ENCODE peak calls at places on chromosomes 4 and X, in ten cellular contexts. B, V, U, J, K, L, E, I, W and Q are unnamed samples.

GRCh38 chr4:20639346-20639745 is 60.9 kb upstream of the PACRGL start:
- DNase-seq in B (no peak), V (no peak), U (no peak), J (no peak), K (no peak), L (no peak), E (no peak), I (no peak), W (no peak), Q (no peak)

GRCh38 chr4:145098675-145099037 is 545 bp downstream of the ABCE1 start:
- DNase-seq in B (peak), V (peak), U (peak), J (no peak), K (peak), L (no peak), E (no peak), I (peak), W (no peak), Q (peak)

GRCh38 chr4:106868381-106869035 is 167.6 kb downstream of the DKK2 start:
- DNase-seq in B (no peak), V (peak), U (no peak), J (no peak), K (no peak), L (no peak), E (no peak), I (no peak), W (no peak), Q (no peak)

GRCh38 chrX:101430457-101431078 is 22.5 kb downstream of the HNRNPH2 start:
- DNase-seq in B (no peak), V (peak), U (no peak), J (no peak), K (no peak), L (no peak), E (no peak), I (no peak), W (no peak), Q (no peak)

GRCh38 chr4:139774759-139775487 is 109.3 kb downstream of the MGST2 start:
- DNase-seq in B (no peak), V (no peak), U (no peak), J (no peak), K (no peak), L (no peak), E (no peak), I (no peak), W (no peak), Q (no peak)

GRCh38 chrX:17535229-17535628 is 160.2 kb downstream of the NHS start:
- DNase-seq in B (peak), V (no peak), U (no peak), J (no peak), K (no peak), L (peak), E (no peak), I (peak), W (no peak), Q (peak)

GRCh38 chr4:82784615-82785247 is 13.9 kb downstream of the SCD5 start:
- DNase-seq in B (no peak), V (peak), U (no peak), J (no peak), K (no peak), L (no peak), E (no peak), I (no peak), W (no peak), Q (no peak)

GRCh38 chrX:76148753-76149152 is 24.1 kb upstream of the PBDC1 start:
- DNase-seq in B (peak), V (peak), U (peak), J (no peak), K (no peak), L (no peak), E (no peak), I (peak), W (no peak), Q (peak)

GRCh38 chr4:16942491-16942890 is 44.0 kb upstream of the LDB2 start:
- DNase-seq in B (no peak), V (no peak), U (no peak), J (no peak), K (no peak), L (no peak), E (no peak), I (no peak), W (no peak), Q (no peak)

GRCh38 chr4:138681000-138681604 is 334.5 kb upstream of the NOCT start:
- DNase-seq in B (peak), V (no peak), U (peak), J (peak), K (peak), L (peak), E (peak), I (peak), W (peak), Q (peak)

GRCh38 chr4:150033937-150034336 is 44.3 kb upstream of the DCLK2 start:
- DNase-seq in B (peak), V (peak), U (no peak), J (no peak), K (no peak), L (peak), E (no peak), I (no peak), W (no peak), Q (peak)

GRCh38 chr4:43855283-43855682 is 593.3 kb downstream of the KCTD8 start:
- DNase-seq in B (no peak), V (no peak), U (no peak), J (no peak), K (no peak), L (no peak), E (no peak), I (no peak), W (no peak), Q (no peak)

GRCh38 chr4:34814266-34814665 is 1430.0 kb downstream of the ARAP2 start:
- DNase-seq in B (no peak), V (peak), U (no peak), J (no peak), K (no peak), L (no peak), E (no peak), I (no peak), W (no peak), Q (no peak)

GRCh38 chrX:106263817-106264216 is 95.7 kb downstream of the PWWP3B start:
- DNase-seq in B (no peak), V (peak), U (no peak), J (no peak), K (no peak), L (no peak), E (no peak), I (no peak), W (no peak), Q (peak)

GRCh38 chrX:55127692-55128091 is 38.9 kb downstream of the PAGE2 start:
- DNase-seq in B (no peak), V (no peak), U (no peak), J (no peak), K (no peak), L (no peak), E (no peak), I (no peak), W (no peak), Q (peak)

GRCh38 chr4:128590773-128591172 is 218.7 kb upstream of the JADE1 start:
- DNase-seq in B (no peak), V (no peak), U (peak), J (no peak), K (no peak), L (peak), E (no peak), I (no peak), W (no peak), Q (peak)

GRCh38 chrX:9788908-9789307 is 2.7 kb downstream of the SHROOM2 start:
- DNase-seq in B (no peak), V (no peak), U (no peak), J (no peak), K (peak), L (peak), E (no peak), I (no peak), W (no peak), Q (no peak)

GRCh38 chrX:115972717-115973116 is 197.8 kb upstream of the AGTR2 start:
- DNase-seq in B (no peak), V (no peak), U (no peak), J (no peak), K (no peak), L (no peak), E (no peak), I (no peak), W (no peak), Q (peak)

GRCh38 chrX:10138726-10139125 is 18.0 kb upstream of the CLCN4 start:
- DNase-seq in B (no peak), V (no peak), U (no peak), J (no peak), K (no peak), L (no peak), E (peak), I (no peak), W (no peak), Q (no peak)

GRCh38 chr4:54400802-54401201 is 171.7 kb downstream of the PDGFRA start:
- DNase-seq in B (no peak), V (peak), U (no peak), J (peak), K (no peak), L (no peak), E (no peak), I (peak), W (no peak), Q (no peak)

GRCh38 chrX:17459596-17459995 is 84.6 kb downstream of the NHS start:
- DNase-seq in B (no peak), V (peak), U (no peak), J (no peak), K (no peak), L (no peak), E (no peak), I (no peak), W (no peak), Q (no peak)

GRCh38 chrX:261167-261857 is 19.9 kb upstream of the PLCXD1 start:
- DNase-seq in B (no peak), V (peak), U (peak), J (no peak), K (no peak), L (peak), E (peak), I (peak), W (no peak), Q (no peak)

GRCh38 chrX:113384628-113385027 is 544.0 kb upstream of the AMOT start:
- DNase-seq in B (no peak), V (peak), U (peak), J (no peak), K (no peak), L (no peak), E (no peak), I (peak), W (no peak), Q (no peak)

GRCh38 chr4:84433603-84434232 is 65.4 kb downstream of the NKX6-1 start:
- DNase-seq in B (no peak), V (no peak), U (no peak), J (no peak), K (no peak), L (no peak), E (no peak), I (no peak), W (no peak), Q (no peak)

GRCh38 chrX:32642283-32642682 is 569.1 kb downstream of the DMD start:
- DNase-seq in B (no peak), V (no peak), U (no peak), J (no peak), K (no peak), L (no peak), E (no peak), I (no peak), W (no peak), Q (no peak)

GRCh38 chrX:45524296-45524695 is 323.6 kb upstream of the DIPK2B start:
- DNase-seq in B (no peak), V (peak), U (no peak), J (no peak), K (no peak), L (no peak), E (no peak), I (no peak), W (no peak), Q (no peak)

GRCh38 chr4:55359397-55359916 is 13.4 kb downstream of the SRD5A3 start:
- DNase-seq in B (no peak), V (peak), U (peak), J (no peak), K (no peak), L (no peak), E (no peak), I (peak), W (no peak), Q (peak)

GRCh38 chr4:146041139-146042004 is 102.7 kb upstream of the ZNF827 start:
- DNase-seq in B (no peak), V (no peak), U (no peak), J (no peak), K (no peak), L (no peak), E (no peak), I (no peak), W (no peak), Q (no peak)

GRCh38 chr4:56739104-56739777 is 58.1 kb upstream of the HOPX start:
- DNase-seq in B (no peak), V (no peak), U (no peak), J (no peak), K (no peak), L (no peak), E (no peak), I (no peak), W (no peak), Q (no peak)

GRCh38 chr4:23741586-23742240 is 148.1 kb downstream of the PPARGC1A start:
- DNase-seq in B (peak), V (no peak), U (no peak), J (no peak), K (no peak), L (no peak), E (no peak), I (no peak), W (no peak), Q (no peak)

GRCh38 chrX:109889289-109890006 is 113.5 kb upstream of the TMEM164 start:
- DNase-seq in B (no peak), V (no peak), U (no peak), J (no peak), K (no peak), L (no peak), E (no peak), I (no peak), W (no peak), Q (peak)

GRCh38 chrX:101759000-101759399 is 99.3 kb upstream of the ARMCX2 start:
- DNase-seq in B (no peak), V (peak), U (no peak), J (no peak), K (no peak), L (no peak), E (no peak), I (peak), W (peak), Q (peak)

GRCh38 chrX:139086243-139086642 is 374.7 kb upstream of the FGF13 start:
- DNase-seq in B (no peak), V (no peak), U (no peak), J (no peak), K (no peak), L (no peak), E (no peak), I (no peak), W (no peak), Q (no peak)

GRCh38 chrX:8848921-8849320 is 47.7 kb upstream of the FAM9A start:
- DNase-seq in B (no peak), V (peak), U (no peak), J (no peak), K (no peak), L (no peak), E (no peak), I (no peak), W (no peak), Q (peak)

GRCh38 chr4:128353791-128354190 is 66.2 kb upstream of the PGRMC2 start:
- DNase-seq in B (no peak), V (no peak), U (no peak), J (no peak), K (no peak), L (no peak), E (no peak), I (no peak), W (no peak), Q (no peak)

GRCh38 chr4:52715914-52716313 is 35.3 kb downstream of the ERVMER34-1 start:
- DNase-seq in B (no peak), V (no peak), U (no peak), J (no peak), K (no peak), L (no peak), E (no peak), I (no peak), W (no peak), Q (no peak)
- H3K27ac ChIP-seq in B (no peak), V (no peak), U (no peak), J (no peak), K (no peak), L (no peak), E (no peak), I (no peak), W (no peak), Q (peak)

GRCh38 chr4:1579834-1580686 is 104.1 kb downstream of the FAM53A start:
- DNase-seq in B (peak), V (peak), U (peak), J (peak), K (peak), L (peak), E (peak), I (peak), W (peak), Q (peak)
- H3K27ac ChIP-seq in B (peak), V (no peak), U (peak), J (no peak), K (peak), L (peak), E (no peak), I (peak), W (peak), Q (no peak)

GRCh38 chrX:154360155-154360713 is 14.2 kb downstream of the FLNA start:
- DNase-seq in B (no peak), V (no peak), U (no peak), J (no peak), K (no peak), L (no peak), E (no peak), I (no peak), W (no peak), Q (no peak)
- H3K27ac ChIP-seq in B (peak), V (no peak), U (peak), J (no peak), K (no peak), L (no peak), E (no peak), I (peak), W (no peak), Q (no peak)

GRCh38 chr4:108219998-108220397 is 51.3 kb upstream of the LEF1 start:
- DNase-seq in B (no peak), V (no peak), U (no peak), J (no peak), K (no peak), L (no peak), E (no peak), I (no peak), W (no peak), Q (no peak)

GRCh38 chr4:108223313-108223712 is 54.6 kb upstream of the LEF1 start:
- DNase-seq in B (no peak), V (no peak), U (no peak), J (no peak), K (no peak), L (no peak), E (no peak), I (no peak), W (no peak), Q (no peak)

DNA sequence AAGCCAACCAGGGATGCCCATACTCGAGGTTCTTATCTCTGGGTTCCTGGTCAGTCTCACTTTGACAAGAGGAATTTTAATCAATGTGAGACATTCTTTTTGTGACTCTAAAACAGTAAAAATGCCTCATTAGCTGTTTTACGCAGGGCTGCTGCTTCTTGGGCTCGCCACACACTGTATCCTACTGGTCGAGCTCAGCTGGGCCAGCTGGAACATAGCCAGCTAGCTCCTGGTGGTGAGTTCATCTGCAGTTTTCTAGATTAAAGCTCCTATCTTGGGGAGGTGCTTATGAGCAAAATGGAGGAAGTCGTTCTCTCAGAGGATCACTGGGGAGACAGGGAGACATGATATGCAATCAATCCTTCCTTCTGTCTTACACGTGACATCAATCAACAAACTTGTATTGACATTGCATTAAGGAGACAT is 55.9 kb upstream of the LEF1 start:
- DNase-seq in B (no peak), V (peak), U (no peak), J (no peak), K (no peak), L (no peak), E (no peak), I (peak), W (no peak), Q (peak)
- H3K27ac ChIP-seq in B (no peak), V (no peak), U (no peak), J (no peak), K (no peak), L (no peak), E (no peak), I (no peak), W (no peak), Q (peak)

GRCh38 chr4:10612476-10612875 is 72.1 kb downstream of the CLNK start:
- DNase-seq in B (no peak), V (no peak), U (no peak), J (no peak), K (no peak), L (no peak), E (no peak), I (no peak), W (no peak), Q (no peak)
- H3K27ac ChIP-seq in B (no peak), V (peak), U (no peak), J (no peak), K (no peak), L (no peak), E (no peak), I (no peak), W (no peak), Q (no peak)

DNA sequence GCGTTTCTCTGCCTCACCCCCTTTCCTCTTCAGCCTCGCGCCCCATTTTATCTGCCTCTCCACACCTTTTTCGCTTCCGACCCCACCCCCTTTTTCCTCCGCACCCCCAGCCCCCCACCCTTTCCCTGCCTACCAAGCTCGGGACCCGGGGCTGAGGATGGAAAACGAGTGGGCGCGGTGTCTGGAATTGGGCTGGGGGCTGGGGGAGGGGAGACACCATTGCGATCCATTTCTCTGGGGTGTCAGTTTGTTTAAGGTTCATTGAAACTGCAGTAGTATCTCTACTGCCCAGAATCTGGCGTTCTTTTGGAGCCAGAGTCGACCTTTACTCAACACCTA is 708 bp downstream of the SLC9A6 start:
- DNase-seq in B (no peak), V (no peak), U (no peak), J (no peak), K (no peak), L (no peak), E (no peak), I (no peak), W (no peak), Q (no peak)
- H3K27ac ChIP-seq in B (peak), V (no peak), U (peak), J (peak), K (peak), L (peak), E (no peak), I (peak), W (no peak), Q (no peak)